ENCODE peak calls at places on chromosome 13, in ten cellular contexts. One of them, this sample, is unnamed.

GRCh38 chr13:40342461-40342860 is 324.0 kb downstream of the FOXO1 start:
- DNase-seq in heart right ventricle: no peak
- DNase-seq in SK-N-SH: no peak
- DNase-seq in HFF-Myc: no peak
- DNase-seq in A549: no peak
- DNase-seq in fibroblast of mammary gland: peak
- DNase-seq in heart left ventricle: no peak
- DNase-seq in transverse colon: no peak
- DNase-seq in spleen: no peak
- DNase-seq in NB4: no peak
- DNase-seq in this sample: no peak

GRCh38 chr13:110454956-110455355 is 106.6 kb downstream of the RAB20 start:
- DNase-seq in spleen: no peak
- DNase-seq in A549: no peak
- DNase-seq in NB4: no peak
- DNase-seq in SK-N-SH: no peak
- DNase-seq in HFF-Myc: no peak
- DNase-seq in transverse colon: no peak
- DNase-seq in fibroblast of mammary gland: no peak
- DNase-seq in heart right ventricle: peak
- DNase-seq in heart left ventricle: no peak
- DNase-seq in this sample: no peak

GRCh38 chr13:40484981-40485380 is 181.5 kb downstream of the FOXO1 start:
- DNase-seq in transverse colon: no peak
- DNase-seq in A549: no peak
- DNase-seq in heart right ventricle: no peak
- DNase-seq in spleen: no peak
- DNase-seq in SK-N-SH: no peak
- DNase-seq in HFF-Myc: no peak
- DNase-seq in NB4: no peak
- DNase-seq in fibroblast of mammary gland: no peak
- DNase-seq in heart left ventricle: no peak
- DNase-seq in this sample: no peak

GRCh38 chr13:75841905-75842304 is 205.8 kb downstream of the LMO7 start:
- DNase-seq in HFF-Myc: no peak
- DNase-seq in spleen: no peak
- DNase-seq in SK-N-SH: no peak
- DNase-seq in A549: no peak
- DNase-seq in NB4: no peak
- DNase-seq in fibroblast of mammary gland: no peak
- DNase-seq in heart right ventricle: no peak
- DNase-seq in transverse colon: no peak
- DNase-seq in heart left ventricle: no peak
- DNase-seq in this sample: no peak

GRCh38 chr13:29835280-29836061 is 14.9 kb downstream of the UBL3 start:
- DNase-seq in spleen: no peak
- DNase-seq in transverse colon: no peak
- DNase-seq in fibroblast of mammary gland: no peak
- DNase-seq in heart left ventricle: no peak
- DNase-seq in NB4: no peak
- DNase-seq in heart right ventricle: no peak
- DNase-seq in HFF-Myc: no peak
- DNase-seq in SK-N-SH: no peak
- DNase-seq in A549: no peak
- DNase-seq in this sample: no peak

GRCh38 chr13:25659091-25659502 is 287.3 kb downstream of the ATP8A2 start:
- DNase-seq in SK-N-SH: no peak
- DNase-seq in HFF-Myc: no peak
- DNase-seq in NB4: no peak
- DNase-seq in fibroblast of mammary gland: no peak
- DNase-seq in heart right ventricle: no peak
- DNase-seq in spleen: no peak
- DNase-seq in transverse colon: no peak
- DNase-seq in A549: no peak
- DNase-seq in heart left ventricle: no peak
- DNase-seq in this sample: no peak

GRCh38 chr13:95160112-95160906 is 140.9 kb downstream of the ABCC4 start:
- DNase-seq in heart right ventricle: no peak
- DNase-seq in A549: no peak
- DNase-seq in SK-N-SH: no peak
- DNase-seq in HFF-Myc: no peak
- DNase-seq in NB4: no peak
- DNase-seq in fibroblast of mammary gland: no peak
- DNase-seq in transverse colon: no peak
- DNase-seq in spleen: no peak
- DNase-seq in heart left ventricle: no peak
- DNase-seq in this sample: no peak

GRCh38 chr13:99960663-99961440 is 10.7 kb downstream of the ZIC5 start:
- DNase-seq in HFF-Myc: no peak
- DNase-seq in fibroblast of mammary gland: no peak
- DNase-seq in spleen: no peak
- DNase-seq in SK-N-SH: no peak
- DNase-seq in heart left ventricle: no peak
- DNase-seq in NB4: no peak
- DNase-seq in A549: no peak
- DNase-seq in heart right ventricle: no peak
- DNase-seq in transverse colon: no peak
- DNase-seq in this sample: no peak

GRCh38 chr13:44884076-44884729 is 105.1 kb downstream of the NUFIP1 start:
- DNase-seq in NB4: no peak
- DNase-seq in transverse colon: no peak
- DNase-seq in heart right ventricle: no peak
- DNase-seq in spleen: no peak
- DNase-seq in HFF-Myc: peak
- DNase-seq in heart left ventricle: no peak
- DNase-seq in A549: no peak
- DNase-seq in SK-N-SH: no peak
- DNase-seq in fibroblast of mammary gland: peak
- DNase-seq in this sample: peak

GRCh38 chr13:63189712-63190111 is 1774.1 kb upstream of the PCDH20 start:
- DNase-seq in SK-N-SH: no peak
- DNase-seq in spleen: no peak
- DNase-seq in fibroblast of mammary gland: no peak
- DNase-seq in A549: no peak
- DNase-seq in heart right ventricle: no peak
- DNase-seq in transverse colon: no peak
- DNase-seq in heart left ventricle: no peak
- DNase-seq in NB4: no peak
- DNase-seq in HFF-Myc: no peak
- DNase-seq in this sample: no peak

GRCh38 chr13:50129065-50129922 is 114.0 kb downstream of the KCNRG start:
- DNase-seq in heart right ventricle: no peak
- DNase-seq in spleen: peak
- DNase-seq in A549: no peak
- DNase-seq in HFF-Myc: no peak
- DNase-seq in fibroblast of mammary gland: peak
- DNase-seq in NB4: no peak
- DNase-seq in SK-N-SH: no peak
- DNase-seq in transverse colon: no peak
- DNase-seq in heart left ventricle: no peak
- DNase-seq in this sample: no peak

GRCh38 chr13:28854657-28855056 is 34.5 kb downstream of the MTUS2 start:
- DNase-seq in spleen: no peak
- DNase-seq in HFF-Myc: peak
- DNase-seq in fibroblast of mammary gland: no peak
- DNase-seq in heart left ventricle: no peak
- DNase-seq in A549: no peak
- DNase-seq in SK-N-SH: no peak
- DNase-seq in transverse colon: no peak
- DNase-seq in NB4: no peak
- DNase-seq in heart right ventricle: no peak
- DNase-seq in this sample: no peak

GRCh38 chr13:60484865-60485264 is 87.8 kb downstream of the TDRD3 start:
- DNase-seq in A549: no peak
- DNase-seq in SK-N-SH: no peak
- DNase-seq in heart left ventricle: no peak
- DNase-seq in heart right ventricle: no peak
- DNase-seq in NB4: no peak
- DNase-seq in fibroblast of mammary gland: no peak
- DNase-seq in spleen: no peak
- DNase-seq in HFF-Myc: no peak
- DNase-seq in transverse colon: no peak
- DNase-seq in this sample: no peak

GRCh38 chr13:100541882-100542545 is 46.6 kb downstream of the GGACT start:
- DNase-seq in heart left ventricle: no peak
- DNase-seq in A549: no peak
- DNase-seq in HFF-Myc: no peak
- DNase-seq in transverse colon: no peak
- DNase-seq in fibroblast of mammary gland: no peak
- DNase-seq in heart right ventricle: no peak
- DNase-seq in spleen: no peak
- DNase-seq in NB4: no peak
- DNase-seq in SK-N-SH: no peak
- DNase-seq in this sample: no peak

GRCh38 chr13:34452831-34453230 is 489.2 kb upstream of the NBEA start:
- DNase-seq in heart left ventricle: no peak
- DNase-seq in SK-N-SH: no peak
- DNase-seq in transverse colon: no peak
- DNase-seq in spleen: no peak
- DNase-seq in heart right ventricle: no peak
- DNase-seq in HFF-Myc: no peak
- DNase-seq in NB4: no peak
- DNase-seq in A549: no peak
- DNase-seq in fibroblast of mammary gland: no peak
- DNase-seq in this sample: no peak

DNA sequence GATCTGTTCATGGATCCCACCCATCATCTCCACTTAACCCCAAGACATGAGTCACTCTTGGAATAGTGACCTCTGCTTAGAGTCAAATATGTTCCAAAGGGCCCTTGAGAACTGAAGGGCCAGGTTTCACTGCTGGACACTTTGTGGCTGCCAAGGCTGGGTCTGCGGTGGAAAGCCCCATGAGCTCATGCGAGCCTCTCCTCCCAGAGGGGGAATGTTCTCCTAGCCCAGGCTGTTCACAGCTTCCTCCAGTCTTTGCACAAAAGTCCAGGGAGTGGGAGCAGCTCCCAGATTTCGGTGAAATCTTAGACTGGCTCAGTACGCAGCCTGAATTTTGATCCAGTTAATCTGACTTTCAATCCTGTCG is 732 bp upstream of the DCLK1 start:
- DNase-seq in HFF-Myc: no peak
- DNase-seq in transverse colon: no peak
- DNase-seq in SK-N-SH: no peak
- DNase-seq in A549: no peak
- DNase-seq in spleen: no peak
- DNase-seq in NB4: no peak
- DNase-seq in fibroblast of mammary gland: peak
- DNase-seq in heart right ventricle: peak
- DNase-seq in heart left ventricle: peak
- DNase-seq in this sample: no peak
- H3K4me3 ChIP-seq in HFF-Myc: no peak
- H3K4me3 ChIP-seq in transverse colon: peak
- H3K4me3 ChIP-seq in SK-N-SH: peak
- H3K4me3 ChIP-seq in A549: no peak
- H3K4me3 ChIP-seq in spleen: peak
- H3K4me3 ChIP-seq in NB4: no peak
- H3K4me3 ChIP-seq in fibroblast of mammary gland: peak
- H3K4me3 ChIP-seq in heart right ventricle: peak
- H3K4me3 ChIP-seq in heart left ventricle: no peak
- H3K4me3 ChIP-seq in this sample: no peak

DNA sequence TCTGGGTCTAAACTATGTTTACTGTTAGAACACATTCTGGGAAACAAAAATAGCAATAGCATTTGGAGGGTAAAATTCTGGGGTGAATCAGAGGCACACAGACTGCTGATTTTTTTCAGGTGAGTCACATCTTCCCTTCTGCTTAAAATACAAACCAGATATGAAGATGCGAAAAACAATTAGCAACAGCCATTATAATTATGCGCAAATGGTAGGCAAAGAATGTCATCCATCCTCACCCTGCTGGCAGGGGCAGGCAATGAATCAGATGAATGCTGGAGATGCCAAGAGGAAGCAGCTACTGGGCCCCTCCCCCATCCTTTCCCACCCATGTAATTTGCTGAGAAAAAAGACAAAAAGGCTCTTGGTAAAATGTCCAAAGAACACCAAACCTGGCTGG is 282.9 kb downstream of the KLF5 start:
- DNase-seq in fibroblast of mammary gland: peak
- DNase-seq in A549: no peak
- DNase-seq in NB4: no peak
- DNase-seq in transverse colon: no peak
- DNase-seq in SK-N-SH: no peak
- DNase-seq in heart left ventricle: no peak
- DNase-seq in spleen: no peak
- DNase-seq in HFF-Myc: no peak
- DNase-seq in heart right ventricle: no peak
- DNase-seq in this sample: peak
- TF ChIP-seq CTCF in fibroblast of mammary gland: no peak
- TF ChIP-seq CTCF in A549: no peak
- TF ChIP-seq CTCF in NB4: no peak
- TF ChIP-seq CTCF in transverse colon: no peak
- TF ChIP-seq CTCF in SK-N-SH: no peak
- TF ChIP-seq CTCF in heart left ventricle: no peak
- TF ChIP-seq CTCF in spleen: no peak
- TF ChIP-seq CTCF in HFF-Myc: no peak
- TF ChIP-seq CTCF in heart right ventricle: no peak
- TF ChIP-seq CTCF in this sample: no peak

DNA sequence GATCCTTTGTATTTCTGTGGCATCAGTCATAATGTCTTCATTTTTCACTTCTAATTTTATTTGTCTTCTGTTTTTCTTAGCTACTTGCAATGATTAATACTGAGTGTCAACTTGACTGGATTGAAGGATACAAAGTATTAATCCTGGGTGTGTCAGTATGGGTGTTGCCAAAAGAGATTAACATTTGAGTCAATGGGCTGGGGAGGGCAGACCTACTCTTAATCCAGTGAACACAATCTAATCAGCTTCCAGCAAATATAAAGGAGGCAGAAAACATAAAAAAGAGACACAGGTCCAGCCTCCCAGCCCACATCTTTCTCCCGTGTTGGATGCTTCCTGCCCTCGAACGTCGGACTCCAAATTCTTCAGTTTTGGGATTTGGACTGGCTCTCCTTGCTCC is 640.9 kb upstream of the MIR17HG start:
- DNase-seq in heart left ventricle: no peak
- DNase-seq in spleen: no peak
- DNase-seq in fibroblast of mammary gland: no peak
- DNase-seq in A549: no peak
- DNase-seq in NB4: no peak
- DNase-seq in heart right ventricle: no peak
- DNase-seq in HFF-Myc: no peak
- DNase-seq in transverse colon: no peak
- DNase-seq in SK-N-SH: no peak
- DNase-seq in this sample: no peak
- H3K4me3 ChIP-seq in heart left ventricle: no peak
- H3K4me3 ChIP-seq in spleen: no peak
- H3K4me3 ChIP-seq in fibroblast of mammary gland: no peak
- H3K4me3 ChIP-seq in A549: no peak
- H3K4me3 ChIP-seq in NB4: no peak
- H3K4me3 ChIP-seq in heart right ventricle: no peak
- H3K4me3 ChIP-seq in HFF-Myc: no peak
- H3K4me3 ChIP-seq in transverse colon: no peak
- H3K4me3 ChIP-seq in SK-N-SH: no peak
- H3K4me3 ChIP-seq in this sample: no peak

DNA sequence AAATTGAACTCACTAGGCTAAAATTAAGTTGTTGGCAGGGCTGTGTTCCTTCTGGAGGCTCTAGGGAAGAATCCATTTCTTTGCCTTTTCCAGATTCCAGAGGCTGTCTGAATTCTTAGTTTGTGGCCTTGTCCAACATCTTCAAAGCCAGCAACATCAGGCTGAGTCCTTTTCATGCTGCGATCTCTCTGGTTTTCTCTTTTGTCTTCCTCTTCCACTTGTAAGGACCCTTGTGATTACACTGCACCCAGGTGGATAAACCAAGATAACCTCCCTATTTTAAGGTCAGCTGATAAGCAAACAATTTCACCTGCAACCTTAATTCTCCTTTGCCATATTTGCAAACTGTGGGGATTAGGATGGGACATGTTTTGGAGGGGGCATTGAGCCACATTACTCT is 11.5 kb downstream of the UTP14C start:
- DNase-seq in A549: no peak
- DNase-seq in heart right ventricle: no peak
- DNase-seq in heart left ventricle: no peak
- DNase-seq in fibroblast of mammary gland: no peak
- DNase-seq in NB4: no peak
- DNase-seq in transverse colon: no peak
- DNase-seq in SK-N-SH: no peak
- DNase-seq in HFF-Myc: no peak
- DNase-seq in spleen: no peak
- DNase-seq in this sample: no peak
- TF ChIP-seq CTCF in A549: no peak
- TF ChIP-seq CTCF in heart right ventricle: no peak
- TF ChIP-seq CTCF in heart left ventricle: no peak
- TF ChIP-seq CTCF in fibroblast of mammary gland: no peak
- TF ChIP-seq CTCF in NB4: no peak
- TF ChIP-seq CTCF in transverse colon: no peak
- TF ChIP-seq CTCF in SK-N-SH: no peak
- TF ChIP-seq CTCF in HFF-Myc: no peak
- TF ChIP-seq CTCF in spleen: no peak
- TF ChIP-seq CTCF in this sample: no peak